ENCODE peak calls at places on chromosome 7, in eight cellular contexts. J is GM12891; Y is aorta; L is GM23338; F is lower leg skin; N is CD8-positive, alpha-beta memory T cell; D is lung; I is cardiac fibroblast. O is an unnamed sample.

GRCh38 chr7:98165827-98166667 is 45.2 kb upstream of the BHLHA15 start:
- DNase-seq in J (peak), Y (peak), L (peak), F (no peak), N (peak), D (peak), I (peak), O (peak)

GRCh38 chr7:115328018-115328417 is 406.1 kb downstream of the MDFIC start:
- DNase-seq in J (no peak), Y (no peak), L (no peak), F (no peak), N (no peak), D (no peak), I (no peak), O (no peak)

GRCh38 chr7:122143376-122143750 is 686 bp downstream of the AASS start:
- DNase-seq in J (no peak), Y (peak), L (no peak), F (no peak), N (no peak), D (no peak), I (peak), O (no peak)

GRCh38 chr7:115678049-115678982 is 352.2 kb downstream of the TFEC start:
- DNase-seq in J (no peak), Y (no peak), L (no peak), F (no peak), N (no peak), D (no peak), I (peak), O (no peak)

GRCh38 chr7:28332031-28332430 is 80.3 kb upstream of the CREB5 start:
- DNase-seq in J (no peak), Y (no peak), L (no peak), F (no peak), N (no peak), D (no peak), I (no peak), O (no peak)

GRCh38 chr7:88401009-88401623 is 94.4 kb upstream of the STEAP4 start:
- DNase-seq in J (no peak), Y (no peak), L (peak), F (no peak), N (no peak), D (no peak), I (peak), O (no peak)

GRCh38 chr7:7212612-7213011 is 30.3 kb downstream of the C1GALT1 start:
- DNase-seq in J (no peak), Y (no peak), L (peak), F (no peak), N (no peak), D (no peak), I (no peak), O (no peak)

GRCh38 chr7:76394962-76395361 is 14.5 kb downstream of the SSC4D start:
- DNase-seq in J (no peak), Y (no peak), L (no peak), F (no peak), N (no peak), D (no peak), I (no peak), O (no peak)

GRCh38 chr7:18320971-18321567 is 174.5 kb upstream of the HDAC9 start:
- DNase-seq in J (peak), Y (no peak), L (peak), F (no peak), N (no peak), D (no peak), I (peak), O (no peak)

GRCh38 chr7:134690016-134690415 is 43.4 kb downstream of the BPGM start:
- DNase-seq in J (no peak), Y (no peak), L (no peak), F (no peak), N (no peak), D (no peak), I (peak), O (no peak)

GRCh38 chr7:74572301-74573090 is 85.0 kb upstream of the GTF2I start:
- DNase-seq in J (no peak), Y (no peak), L (no peak), F (no peak), N (no peak), D (no peak), I (no peak), O (no peak)

GRCh38 chr7:135231686-135232085 is 2.0 kb upstream of the STRA8 start:
- DNase-seq in J (no peak), Y (no peak), L (no peak), F (no peak), N (no peak), D (peak), I (no peak), O (no peak)

GRCh38 chr7:29113384-29114102 is 32.8 kb downstream of the CPVL start:
- DNase-seq in J (no peak), Y (no peak), L (peak), F (no peak), N (no peak), D (no peak), I (peak), O (peak)

GRCh38 chr7:5139998-5140397 is 50.0 kb upstream of the WIPI2 start:
- DNase-seq in J (no peak), Y (no peak), L (peak), F (no peak), N (peak), D (no peak), I (peak), O (peak)

GRCh38 chr7:154231732-154232131 is 179.5 kb downstream of the DPP6 start:
- DNase-seq in J (no peak), Y (no peak), L (no peak), F (no peak), N (no peak), D (no peak), I (no peak), O (peak)

GRCh38 chr7:34949356-34949755 is 87.9 kb downstream of the DPY19L1 start:
- DNase-seq in J (no peak), Y (no peak), L (no peak), F (no peak), N (no peak), D (no peak), I (peak), O (no peak)

GRCh38 chr7:7707756-7708310 is 10.6 kb downstream of the RPA3 start:
- DNase-seq in J (no peak), Y (no peak), L (peak), F (no peak), N (no peak), D (no peak), I (no peak), O (no peak)

GRCh38 chr7:36260481-36260880 is 107.4 kb downstream of the EEPD1 start:
- DNase-seq in J (no peak), Y (no peak), L (no peak), F (no peak), N (no peak), D (no peak), I (no peak), O (no peak)

GRCh38 chr7:157129907-157130460 is 8.7 kb upstream of the UBE3C start:
- DNase-seq in J (no peak), Y (no peak), L (no peak), F (no peak), N (no peak), D (no peak), I (no peak), O (no peak)

GRCh38 chr7:120740348-120740747 is 117.6 kb downstream of the TSPAN12 start:
- DNase-seq in J (no peak), Y (no peak), L (no peak), F (no peak), N (no peak), D (no peak), I (peak), O (no peak)

GRCh38 chr7:74083928-74084721 is 521 bp downstream of the LIMK1 start:
- DNase-seq in J (no peak), Y (peak), L (peak), F (peak), N (peak), D (no peak), I (peak), O (peak)

GRCh38 chr7:97842772-97843345 is 29.3 kb downstream of the ASNS start:
- DNase-seq in J (no peak), Y (no peak), L (no peak), F (no peak), N (no peak), D (no peak), I (no peak), O (no peak)

GRCh38 chr7:88835147-88835728 is 39.7 kb upstream of the TEX47 start:
- DNase-seq in J (no peak), Y (no peak), L (peak), F (no peak), N (no peak), D (no peak), I (peak), O (no peak)

GRCh38 chr7:2033586-2034135 is 199.1 kb downstream of the MAD1L1 start:
- DNase-seq in J (no peak), Y (no peak), L (no peak), F (no peak), N (no peak), D (no peak), I (no peak), O (no peak)

GRCh38 chr7:149622444-149623210 is 125.0 kb upstream of the ZNF746 start:
- DNase-seq in J (no peak), Y (no peak), L (no peak), F (no peak), N (no peak), D (no peak), I (no peak), O (no peak)

GRCh38 chr7:2519119-2519930 is at the start of gene LFNG:
- DNase-seq in J (peak), Y (peak), L (peak), F (no peak), N (peak), D (peak), I (peak), O (peak)